ENCODE peak calls at places on chromosomes 4 and X, in five cellular contexts. One of them, this sample, is unnamed.

GRCh38 chr4:7650606-7651400 is 216.1 kb upstream of the PSAPL1 start:
- DNase-seq in cardiac muscle cell: peak
- DNase-seq in dermis microvascular lymphatic vessel endothelial cell: no peak
- DNase-seq in AG08395: no peak
- DNase-seq in ascending aorta: no peak
- DNase-seq in this sample: no peak

GRCh38 chrX:10101269-10101668 is 55.5 kb upstream of the CLCN4 start:
- DNase-seq in cardiac muscle cell: no peak
- DNase-seq in dermis microvascular lymphatic vessel endothelial cell: no peak
- DNase-seq in AG08395: no peak
- DNase-seq in ascending aorta: no peak
- DNase-seq in this sample: no peak

GRCh38 chr4:39256436-39256835 is 74.1 kb downstream of the WDR19 start:
- DNase-seq in ascending aorta: peak
- DNase-seq in dermis microvascular lymphatic vessel endothelial cell: peak
- DNase-seq in AG08395: no peak
- DNase-seq in cardiac muscle cell: no peak
- DNase-seq in this sample: no peak

GRCh38 chr4:143549924-143550323 is 36.4 kb downstream of the SMARCA5 start:
- DNase-seq in cardiac muscle cell: no peak
- DNase-seq in dermis microvascular lymphatic vessel endothelial cell: no peak
- DNase-seq in AG08395: no peak
- DNase-seq in ascending aorta: no peak
- DNase-seq in this sample: no peak

GRCh38 chrX:68894513-68895338 is 65.9 kb downstream of the EFNB1 start:
- DNase-seq in AG08395: peak
- DNase-seq in cardiac muscle cell: peak
- DNase-seq in dermis microvascular lymphatic vessel endothelial cell: peak
- DNase-seq in ascending aorta: peak
- DNase-seq in this sample: peak

GRCh38 chrX:119636419-119636818 is 30.2 kb upstream of the NKRF start:
- DNase-seq in dermis microvascular lymphatic vessel endothelial cell: no peak
- DNase-seq in cardiac muscle cell: no peak
- DNase-seq in AG08395: no peak
- DNase-seq in ascending aorta: no peak
- DNase-seq in this sample: no peak

GRCh38 chr4:184472540-184473264 is 1.6 kb downstream of the IRF2 start:
- DNase-seq in ascending aorta: peak
- DNase-seq in AG08395: peak
- DNase-seq in cardiac muscle cell: peak
- DNase-seq in dermis microvascular lymphatic vessel endothelial cell: no peak
- DNase-seq in this sample: peak

GRCh38 chrX:7108995-7109634 is 38.4 kb upstream of the STS start:
- DNase-seq in ascending aorta: no peak
- DNase-seq in AG08395: peak
- DNase-seq in cardiac muscle cell: peak
- DNase-seq in dermis microvascular lymphatic vessel endothelial cell: peak
- DNase-seq in this sample: peak

GRCh38 chrX:29634516-29634915 is 580.8 kb upstream of the MAGEB2 start:
- DNase-seq in cardiac muscle cell: no peak
- DNase-seq in AG08395: no peak
- DNase-seq in ascending aorta: no peak
- DNase-seq in dermis microvascular lymphatic vessel endothelial cell: no peak
- DNase-seq in this sample: no peak

GRCh38 chr4:110742148-110742547 is 119.3 kb upstream of the PITX2 start:
- DNase-seq in AG08395: no peak
- DNase-seq in dermis microvascular lymphatic vessel endothelial cell: no peak
- DNase-seq in ascending aorta: no peak
- DNase-seq in cardiac muscle cell: no peak
- DNase-seq in this sample: no peak

GRCh38 chr4:67161311-67161710 is 384.0 kb downstream of the CENPC start:
- DNase-seq in dermis microvascular lymphatic vessel endothelial cell: no peak
- DNase-seq in cardiac muscle cell: no peak
- DNase-seq in ascending aorta: no peak
- DNase-seq in AG08395: no peak
- DNase-seq in this sample: no peak

GRCh38 chrX:30023451-30023850 is 191.9 kb upstream of the MAGEB2 start:
- DNase-seq in dermis microvascular lymphatic vessel endothelial cell: no peak
- DNase-seq in AG08395: no peak
- DNase-seq in cardiac muscle cell: no peak
- DNase-seq in ascending aorta: no peak
- DNase-seq in this sample: no peak

GRCh38 chrX:100647095-100647494 is 3.1 kb downstream of the SRPX2 start:
- DNase-seq in AG08395: peak
- DNase-seq in dermis microvascular lymphatic vessel endothelial cell: no peak
- DNase-seq in ascending aorta: peak
- DNase-seq in cardiac muscle cell: no peak
- DNase-seq in this sample: no peak

This sample was measured in thyroid gland.